ENCODE peak calls at places on chromosome 4, in four cellular contexts. J, B, W and F are unnamed samples.

GRCh38 chr4:77994194-77994721 is 62.9 kb upstream of the FRAS1 start:
- DNase-seq in J (no peak), B (peak; percentile 96), W (no peak), F (peak; percentile 75)

GRCh38 chr4:8727131-8727530 is 134.6 kb downstream of the CPZ start:
- DNase-seq in J (no peak), B (no peak), W (no peak), F (no peak)

GRCh38 chr4:89000844-89001360 is 56.1 kb downstream of the FAM13A start:
- DNase-seq in J (peak; percentile 88), B (no peak), W (no peak), F (no peak)

GRCh38 chr4:37667197-37668100 is 18.7 kb downstream of the RELL1 start:
- DNase-seq in J (no peak), B (no peak), W (no peak), F (no peak)

GRCh38 chr4:8293131-8293975 is 23.8 kb downstream of the HTRA3 start:
- DNase-seq in J (no peak), B (no peak), W (peak; percentile 38), F (no peak)

GRCh38 chr4:174874898-174875297 is 43.3 kb upstream of the ADAM29 start:
- DNase-seq in J (no peak), B (no peak), W (no peak), F (no peak)

GRCh38 chr4:139556071-139556734 is at the start of gene SETD7:
- DNase-seq in J (no peak), B (peak; percentile 85), W (peak; percentile 88), F (peak; percentile 71)

GRCh38 chr4:169132561-169133305 is 122.7 kb upstream of the CBR4 start:
- DNase-seq in J (no peak), B (no peak), W (no peak), F (no peak)

GRCh38 chr4:147831452-147832192 is 99.7 kb downstream of the ARHGAP10 start:
- DNase-seq in J (no peak), B (no peak), W (no peak), F (no peak)

GRCh38 chr4:40840985-40841571 is 91.3 kb downstream of the NSUN7 start:
- DNase-seq in J (no peak), B (peak; percentile 98), W (peak; percentile 78), F (peak; percentile 88)

GRCh38 chr4:155638195-155638960 is 28.3 kb upstream of the GUCY1A1 start:
- DNase-seq in J (no peak), B (no peak), W (no peak), F (no peak)

GRCh38 chr4:76546282-76547166 is 111.5 kb downstream of the SHROOM3 start:
- DNase-seq in J (peak; percentile 65), B (no peak), W (peak; percentile 50), F (peak; percentile 33)

GRCh38 chr4:23060776-23061175 is 368.0 kb downstream of the GBA3 start:
- DNase-seq in J (no peak), B (no peak), W (no peak), F (no peak)

GRCh38 chr4:117331817-117332216 is 246.4 kb upstream of the TRAM1L1 start:
- DNase-seq in J (no peak), B (no peak), W (no peak), F (no peak)

GRCh38 chr4:113921089-113921842 is 58.2 kb downstream of the ARSJ start:
- DNase-seq in J (no peak), B (no peak), W (no peak), F (no peak)

GRCh38 chr4:1208266-1208961 is 36.0 kb upstream of the SPON2 start:
- DNase-seq in J (no peak), B (peak; percentile 18), W (peak; percentile 47), F (peak; percentile 51)

GRCh38 chr4:184252136-184253071 is 34.7 kb upstream of the ENPP6 start:
- DNase-seq in J (no peak), B (no peak), W (no peak), F (no peak)